ENCODE peak calls at places on chromosomes 11 and 22, in four cellular contexts. G, Z, K and B are unnamed samples.

GRCh38 chr22:42207918-42208317 is 62.5 kb downstream of the TCF20 start:
- DNase-seq in G (no peak), Z (no peak), K (no peak), B (no peak)

GRCh38 chr11:27864046-27865025 is 164.1 kb upstream of the BDNF start:
- DNase-seq in G (no peak), Z (no peak), K (no peak), B (no peak)

GRCh38 chr22:42656578-42656977 is 7.4 kb upstream of the CYB5R3 start:
- DNase-seq in G (no peak), Z (no peak), K (no peak), B (no peak)

GRCh38 chr22:20937794-20938148 is 20.6 kb downstream of the CRKL start:
- DNase-seq in G (no peak), Z (no peak), K (no peak), B (no peak)

GRCh38 chr11:46737699-46738098 is 18.7 kb downstream of the F2 start:
- DNase-seq in G (no peak), Z (no peak), K (no peak), B (no peak)

GRCh38 chr11:28984216-28984615 is 876.0 kb downstream of the METTL15 start:
- DNase-seq in G (no peak), Z (no peak), K (no peak), B (no peak)

GRCh38 chr11:67158241-67158640 is 39.2 kb downstream of the KDM2A start:
- DNase-seq in G (no peak), Z (no peak), K (no peak), B (no peak)

GRCh38 chr11:81422402-81422801 is 1311.3 kb downstream of the FAM181B start:
- DNase-seq in G (no peak), Z (no peak), K (no peak), B (no peak)

GRCh38 chr22:17164392-17165024 is 5.4 kb upstream of the HDHD5 start:
- DNase-seq in G (peak), Z (no peak), K (no peak), B (peak)

GRCh38 chr22:40764743-40765441 is 54.3 kb downstream of the SLC25A17 start:
- DNase-seq in G (no peak), Z (no peak), K (no peak), B (no peak)